ENCODE peak calls at places on chromosomes 13 and 19, in ten cellular contexts. One of them, this sample, is unnamed.

GRCh38 chr13:40478775-40479174 is 187.7 kb downstream of the FOXO1 start:
- DNase-seq in stomach: no peak
- DNase-seq in prostate gland: no peak
- DNase-seq in HL-60: no peak
- DNase-seq in endothelial cell of umbilical vein: no peak
- DNase-seq in transverse colon: no peak
- DNase-seq in upper lobe of left lung: no peak
- DNase-seq in HepG2: no peak
- DNase-seq in suprapubic skin: no peak
- DNase-seq in GM23338: no peak
- DNase-seq in this sample: no peak

GRCh38 chr19:16197188-16197621 is 506 bp upstream of the AP1M1 start:
- DNase-seq in HepG2: peak; percentile 61
- DNase-seq in endothelial cell of umbilical vein: peak; percentile 87
- DNase-seq in upper lobe of left lung: no peak
- DNase-seq in HL-60: no peak
- DNase-seq in suprapubic skin: no peak
- DNase-seq in transverse colon: no peak
- DNase-seq in GM23338: no peak
- DNase-seq in prostate gland: no peak
- DNase-seq in stomach: no peak
- DNase-seq in this sample: no peak

GRCh38 chr13:114074671-114075315 is 57.6 kb downstream of the RASA3 start:
- DNase-seq in stomach: no peak
- DNase-seq in prostate gland: no peak
- DNase-seq in HL-60: no peak
- DNase-seq in HepG2: no peak
- DNase-seq in suprapubic skin: peak; percentile 72
- DNase-seq in endothelial cell of umbilical vein: no peak
- DNase-seq in transverse colon: no peak
- DNase-seq in upper lobe of left lung: peak; percentile 11
- DNase-seq in GM23338: no peak
- DNase-seq in this sample: no peak

GRCh38 chr13:75771818-75772217 is 135.7 kb downstream of the LMO7 start:
- DNase-seq in stomach: no peak
- DNase-seq in upper lobe of left lung: no peak
- DNase-seq in HepG2: no peak
- DNase-seq in HL-60: no peak
- DNase-seq in endothelial cell of umbilical vein: peak; percentile 44
- DNase-seq in prostate gland: no peak
- DNase-seq in suprapubic skin: no peak
- DNase-seq in GM23338: no peak
- DNase-seq in transverse colon: no peak
- DNase-seq in this sample: no peak

GRCh38 chr13:48653074-48654054 is at the start of gene CYSLTR2:
- DNase-seq in transverse colon: no peak
- DNase-seq in HL-60: no peak
- DNase-seq in suprapubic skin: no peak
- DNase-seq in stomach: no peak
- DNase-seq in endothelial cell of umbilical vein: peak; percentile 50
- DNase-seq in prostate gland: no peak
- DNase-seq in upper lobe of left lung: no peak
- DNase-seq in HepG2: no peak
- DNase-seq in GM23338: peak; percentile 52
- DNase-seq in this sample: no peak

GRCh38 chr13:44972956-44973581 is 16.2 kb downstream of the NUFIP1 start:
- DNase-seq in upper lobe of left lung: no peak
- DNase-seq in transverse colon: no peak
- DNase-seq in suprapubic skin: no peak
- DNase-seq in GM23338: peak; percentile 53
- DNase-seq in stomach: no peak
- DNase-seq in HepG2: peak; percentile 36
- DNase-seq in endothelial cell of umbilical vein: peak; percentile 40
- DNase-seq in prostate gland: no peak
- DNase-seq in HL-60: no peak
- DNase-seq in this sample: no peak

GRCh38 chr13:32639502-32640105 is 53.4 kb downstream of the PDS5B start:
- DNase-seq in GM23338: peak; percentile 68
- DNase-seq in endothelial cell of umbilical vein: peak; percentile 67
- DNase-seq in suprapubic skin: no peak
- DNase-seq in prostate gland: peak; percentile 55
- DNase-seq in transverse colon: peak; percentile 57
- DNase-seq in HepG2: peak; percentile 50
- DNase-seq in HL-60: peak; percentile 21
- DNase-seq in stomach: peak; percentile 54
- DNase-seq in upper lobe of left lung: peak; percentile 54
- DNase-seq in this sample: no peak

GRCh38 chr19:35689836-35690235 is 14.5 kb upstream of the ZBTB32 start:
- DNase-seq in HepG2: no peak
- DNase-seq in stomach: no peak
- DNase-seq in upper lobe of left lung: no peak
- DNase-seq in HL-60: no peak
- DNase-seq in endothelial cell of umbilical vein: no peak
- DNase-seq in suprapubic skin: no peak
- DNase-seq in prostate gland: no peak
- DNase-seq in transverse colon: no peak
- DNase-seq in GM23338: no peak
- DNase-seq in this sample: no peak

DNA sequence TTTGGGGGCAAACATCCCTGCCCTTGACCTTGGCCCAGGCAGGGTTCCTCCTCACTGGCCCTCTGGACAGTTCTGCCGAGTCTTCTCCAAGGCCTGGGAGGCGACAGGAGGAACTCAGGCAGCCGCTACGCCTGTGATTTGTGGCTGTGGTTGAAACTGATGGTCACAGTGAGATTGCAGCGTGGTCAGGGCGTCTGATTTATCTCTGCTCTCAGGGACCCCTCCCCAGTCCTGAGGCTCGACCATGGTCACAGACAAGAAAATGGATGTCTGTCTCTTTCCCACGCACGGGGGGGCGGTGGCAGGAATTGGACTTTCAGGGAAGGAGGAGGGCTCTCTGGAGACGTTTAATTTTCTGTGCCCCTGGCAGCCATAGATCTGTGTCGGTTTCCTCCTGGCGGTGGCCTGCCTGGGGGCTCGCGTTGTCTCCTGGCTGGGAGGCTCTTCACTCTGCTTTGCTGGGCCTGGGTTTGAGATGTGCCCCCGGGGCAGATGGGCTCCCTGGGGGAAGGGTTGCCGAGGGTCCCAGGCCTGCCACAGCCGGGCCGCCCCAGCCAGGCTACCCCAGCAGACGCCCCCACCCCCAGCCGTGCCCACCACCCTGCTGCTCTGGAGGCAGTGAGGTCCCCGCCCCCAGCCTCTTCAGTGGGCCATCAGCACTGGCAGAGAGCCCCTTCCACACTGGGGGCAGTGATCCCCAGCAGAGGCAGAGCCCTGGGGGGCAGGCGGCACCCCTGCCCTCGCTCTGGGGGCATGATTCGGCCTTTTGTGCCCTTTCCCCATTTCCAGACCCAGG is 167.3 kb downstream of the KDM4B start:
- DNase-seq in transverse colon: no peak
- DNase-seq in endothelial cell of umbilical vein: no peak
- DNase-seq in HepG2: no peak
- DNase-seq in HL-60: no peak
- DNase-seq in prostate gland: no peak
- DNase-seq in stomach: no peak
- DNase-seq in suprapubic skin: no peak
- DNase-seq in GM23338: no peak
- DNase-seq in upper lobe of left lung: no peak
- DNase-seq in this sample: no peak
- TF ChIP-seq POLR2AphosphoS5 in transverse colon: no peak
- TF ChIP-seq POLR2AphosphoS5 in endothelial cell of umbilical vein: no peak
- TF ChIP-seq POLR2AphosphoS5 in HepG2: no peak
- TF ChIP-seq POLR2AphosphoS5 in HL-60: peak; percentile 49
- TF ChIP-seq POLR2AphosphoS5 in prostate gland: no peak
- TF ChIP-seq POLR2AphosphoS5 in stomach: no peak
- TF ChIP-seq POLR2AphosphoS5 in suprapubic skin: no peak
- TF ChIP-seq POLR2AphosphoS5 in GM23338: no peak
- TF ChIP-seq POLR2AphosphoS5 in upper lobe of left lung: no peak
- TF ChIP-seq POLR2AphosphoS5 in this sample: no peak

DNA sequence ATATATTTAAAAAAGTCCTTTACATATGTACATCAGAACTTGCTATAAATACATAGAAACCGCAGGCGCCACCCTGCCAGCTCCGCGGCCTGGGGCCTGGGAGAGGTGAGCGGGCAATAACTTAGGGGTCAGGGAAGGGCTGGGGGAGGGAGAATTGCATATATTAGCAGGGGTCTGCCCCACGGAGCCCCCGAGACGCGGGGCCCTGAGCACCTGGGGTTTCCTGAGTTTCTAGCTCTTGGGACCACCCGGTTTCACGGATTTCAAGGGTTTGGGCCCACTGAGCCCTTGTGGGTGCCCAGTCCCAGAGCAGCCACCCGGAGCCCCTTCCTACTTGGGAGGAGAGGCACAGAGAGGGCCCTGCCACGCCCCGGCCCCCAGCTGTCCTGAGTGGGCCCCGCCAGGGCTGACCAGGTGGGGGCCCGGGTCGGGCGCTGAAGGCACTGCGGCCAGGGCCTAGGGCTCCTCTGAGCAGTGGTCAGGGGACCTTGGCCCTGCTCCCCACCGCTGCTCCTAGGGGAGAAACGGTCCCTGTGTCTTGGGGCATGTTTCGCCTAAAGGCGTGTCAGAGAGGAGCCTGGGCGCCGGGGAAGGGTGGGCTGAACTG is 4.0 kb downstream of the GPX4 start:
- DNase-seq in suprapubic skin: no peak
- DNase-seq in HL-60: no peak
- DNase-seq in prostate gland: no peak
- DNase-seq in HepG2: no peak
- DNase-seq in stomach: no peak
- DNase-seq in endothelial cell of umbilical vein: no peak
- DNase-seq in upper lobe of left lung: no peak
- DNase-seq in transverse colon: no peak
- DNase-seq in GM23338: no peak
- DNase-seq in this sample: peak; percentile 82
- TF ChIP-seq POLR2AphosphoS5 in suprapubic skin: no peak
- TF ChIP-seq POLR2AphosphoS5 in HL-60: no peak
- TF ChIP-seq POLR2AphosphoS5 in prostate gland: no peak
- TF ChIP-seq POLR2AphosphoS5 in HepG2: peak; percentile 24
- TF ChIP-seq POLR2AphosphoS5 in stomach: no peak
- TF ChIP-seq POLR2AphosphoS5 in endothelial cell of umbilical vein: no peak
- TF ChIP-seq POLR2AphosphoS5 in upper lobe of left lung: no peak
- TF ChIP-seq POLR2AphosphoS5 in transverse colon: peak; percentile 11
- TF ChIP-seq POLR2AphosphoS5 in GM23338: no peak
- TF ChIP-seq POLR2AphosphoS5 in this sample: peak; percentile 74

GRCh38 chr19:12938054-12938535 is 314 bp upstream of the CALR start:
- DNase-seq in GM23338: peak; percentile 99
- DNase-seq in HepG2: peak; percentile 98
- DNase-seq in endothelial cell of umbilical vein: peak; percentile 100
- DNase-seq in HL-60: peak; percentile 100
- DNase-seq in upper lobe of left lung: peak; percentile 100
- DNase-seq in stomach: peak; percentile 100
- DNase-seq in suprapubic skin: peak; percentile 100
- DNase-seq in prostate gland: peak; percentile 100
- DNase-seq in transverse colon: peak; percentile 100
- DNase-seq in this sample: peak; percentile 99

GRCh38 chr19:12938536-12939291 is at the start of gene CALR:
- DNase-seq in HL-60: no peak
- DNase-seq in prostate gland: no peak
- DNase-seq in suprapubic skin: no peak
- DNase-seq in GM23338: no peak
- DNase-seq in HepG2: no peak
- DNase-seq in stomach: no peak
- DNase-seq in upper lobe of left lung: no peak
- DNase-seq in transverse colon: peak; percentile 45
- DNase-seq in endothelial cell of umbilical vein: peak; percentile 45
- DNase-seq in this sample: no peak

GRCh38 chr19:12940897-12941296 is 2.5 kb downstream of the CALR start:
- DNase-seq in stomach: no peak
- DNase-seq in suprapubic skin: no peak
- DNase-seq in endothelial cell of umbilical vein: no peak
- DNase-seq in transverse colon: no peak
- DNase-seq in HL-60: no peak
- DNase-seq in prostate gland: no peak
- DNase-seq in HepG2: no peak
- DNase-seq in GM23338: no peak
- DNase-seq in upper lobe of left lung: no peak
- DNase-seq in this sample: no peak

GRCh38 chr19:12939908-12940533 is 1.6 kb downstream of the CALR start:
- DNase-seq in suprapubic skin: no peak
- DNase-seq in prostate gland: no peak
- DNase-seq in HepG2: no peak
- DNase-seq in upper lobe of left lung: no peak
- DNase-seq in HL-60: peak; percentile 71
- DNase-seq in stomach: no peak
- DNase-seq in transverse colon: no peak
- DNase-seq in endothelial cell of umbilical vein: no peak
- DNase-seq in GM23338: no peak
- DNase-seq in this sample: no peak

GRCh38 chr19:12939292-12939606 is 840 bp downstream of the CALR start:
- DNase-seq in HepG2: no peak
- DNase-seq in upper lobe of left lung: peak; percentile 51
- DNase-seq in endothelial cell of umbilical vein: no peak
- DNase-seq in transverse colon: peak; percentile 28
- DNase-seq in prostate gland: no peak
- DNase-seq in GM23338: no peak
- DNase-seq in suprapubic skin: no peak
- DNase-seq in HL-60: no peak
- DNase-seq in stomach: no peak
- DNase-seq in this sample: no peak
- TF ChIP-seq POLR2AphosphoS5 in HepG2: no peak
- TF ChIP-seq POLR2AphosphoS5 in upper lobe of left lung: no peak
- TF ChIP-seq POLR2AphosphoS5 in endothelial cell of umbilical vein: no peak
- TF ChIP-seq POLR2AphosphoS5 in transverse colon: no peak
- TF ChIP-seq POLR2AphosphoS5 in prostate gland: no peak
- TF ChIP-seq POLR2AphosphoS5 in GM23338: no peak
- TF ChIP-seq POLR2AphosphoS5 in suprapubic skin: no peak
- TF ChIP-seq POLR2AphosphoS5 in HL-60: peak; percentile 59
- TF ChIP-seq POLR2AphosphoS5 in stomach: no peak
- TF ChIP-seq POLR2AphosphoS5 in this sample: no peak

GRCh38 chr19:46848389-46848788 is 2.3 kb downstream of the AP2S1 start:
- DNase-seq in suprapubic skin: no peak
- DNase-seq in GM23338: no peak
- DNase-seq in endothelial cell of umbilical vein: no peak
- DNase-seq in transverse colon: no peak
- DNase-seq in HepG2: no peak
- DNase-seq in prostate gland: no peak
- DNase-seq in HL-60: no peak
- DNase-seq in upper lobe of left lung: no peak
- DNase-seq in stomach: no peak
- DNase-seq in this sample: no peak

GRCh38 chr19:46849610-46850009 is 1.0 kb downstream of the AP2S1 start:
- DNase-seq in prostate gland: no peak
- DNase-seq in stomach: no peak
- DNase-seq in HepG2: no peak
- DNase-seq in suprapubic skin: no peak
- DNase-seq in endothelial cell of umbilical vein: peak; percentile 45
- DNase-seq in HL-60: no peak
- DNase-seq in GM23338: peak; percentile 33
- DNase-seq in transverse colon: no peak
- DNase-seq in upper lobe of left lung: no peak
- DNase-seq in this sample: peak; percentile 70

GRCh38 chr19:46852830-46853229 is 2.2 kb upstream of the AP2S1 start:
- DNase-seq in transverse colon: no peak
- DNase-seq in HL-60: no peak
- DNase-seq in stomach: no peak
- DNase-seq in endothelial cell of umbilical vein: no peak
- DNase-seq in suprapubic skin: no peak
- DNase-seq in GM23338: no peak
- DNase-seq in HepG2: no peak
- DNase-seq in upper lobe of left lung: no peak
- DNase-seq in prostate gland: no peak
- DNase-seq in this sample: no peak

GRCh38 chr19:46847528-46847927 is 3.1 kb downstream of the AP2S1 start:
- DNase-seq in upper lobe of left lung: no peak
- DNase-seq in HepG2: no peak
- DNase-seq in prostate gland: no peak
- DNase-seq in stomach: no peak
- DNase-seq in transverse colon: no peak
- DNase-seq in GM23338: no peak
- DNase-seq in suprapubic skin: no peak
- DNase-seq in endothelial cell of umbilical vein: no peak
- DNase-seq in HL-60: no peak
- DNase-seq in this sample: peak; percentile 21

DNA sequence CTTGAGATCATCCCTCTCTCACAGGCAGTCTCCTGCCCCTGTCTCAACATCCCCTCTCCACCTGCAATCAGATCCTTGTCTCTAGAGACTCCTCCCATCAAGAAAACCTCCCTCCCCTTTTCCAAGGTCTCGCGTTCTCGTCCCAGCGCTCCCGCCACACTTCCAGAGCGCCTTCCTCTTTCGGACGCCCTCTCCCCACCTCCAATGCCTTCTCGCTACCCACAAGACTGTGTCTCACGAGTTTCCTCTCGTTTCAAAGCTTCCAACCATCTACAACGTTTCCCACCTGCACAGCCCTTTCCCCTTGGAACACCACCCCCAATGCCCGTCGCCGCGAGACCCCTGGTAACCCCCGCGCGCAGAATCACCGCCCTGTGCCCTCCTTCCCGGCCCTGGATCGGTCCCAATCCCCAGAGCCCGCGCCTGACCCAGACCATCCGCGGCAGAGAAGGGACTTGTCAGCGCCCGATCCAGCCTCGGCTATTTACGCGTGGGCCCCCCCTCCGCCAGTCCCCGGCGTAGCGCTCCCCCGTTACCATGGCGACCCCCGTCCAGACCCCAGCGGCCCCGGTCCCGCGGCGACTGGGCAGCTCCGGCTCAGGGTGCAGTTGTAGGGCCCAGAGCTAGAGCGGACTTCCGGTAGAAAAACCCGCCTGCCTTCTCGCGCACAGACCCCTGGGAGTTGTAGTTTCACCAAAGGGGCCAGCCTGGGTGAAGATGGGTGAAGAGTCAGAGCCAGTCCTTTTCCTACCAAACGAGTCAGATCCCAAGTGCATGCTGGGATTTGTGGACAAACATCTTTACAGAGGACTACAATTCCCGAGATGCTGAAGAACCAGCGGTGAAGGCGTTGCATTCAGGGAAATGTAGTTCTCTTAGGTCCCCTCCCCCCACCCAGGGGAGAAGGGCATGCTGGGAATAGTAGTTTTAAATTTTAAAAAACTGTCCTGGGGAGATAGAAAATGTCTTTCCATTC is at the start of gene AP2S1:
- DNase-seq in upper lobe of left lung: peak; percentile 97
- DNase-seq in endothelial cell of umbilical vein: peak; percentile 99
- DNase-seq in HL-60: peak; percentile 97
- DNase-seq in HepG2: peak; percentile 99
- DNase-seq in suprapubic skin: peak; percentile 97
- DNase-seq in GM23338: peak; percentile 100
- DNase-seq in transverse colon: peak; percentile 97
- DNase-seq in stomach: peak; percentile 94
- DNase-seq in prostate gland: peak; percentile 98
- DNase-seq in this sample: peak; percentile 97
- TF ChIP-seq POLR2AphosphoS5 in upper lobe of left lung: peak; percentile 85
- TF ChIP-seq POLR2AphosphoS5 in endothelial cell of umbilical vein: peak; percentile 73
- TF ChIP-seq POLR2AphosphoS5 in HL-60: peak; percentile 57
- TF ChIP-seq POLR2AphosphoS5 in HepG2: peak; percentile 79
- TF ChIP-seq POLR2AphosphoS5 in suprapubic skin: no peak
- TF ChIP-seq POLR2AphosphoS5 in GM23338: peak; percentile 89
- TF ChIP-seq POLR2AphosphoS5 in transverse colon: peak; percentile 87
- TF ChIP-seq POLR2AphosphoS5 in stomach: peak; percentile 77
- TF ChIP-seq POLR2AphosphoS5 in prostate gland: peak; percentile 99
- TF ChIP-seq POLR2AphosphoS5 in this sample: peak; percentile 90